ENCODE peak calls at places on chromosomes 12 and 14, in four cellular contexts. R is ascending aorta, I is fibroblast of lung, Q is esophagus squamous epithelium. A is an unnamed sample.

GRCh38 chr12:19044877-19045276 is 84.7 kb upstream of the PLEKHA5 start:
- DNase-seq in R (no peak), I (no peak), Q (no peak), A (no peak)

GRCh38 chr14:91889477-91890211 is 22.3 kb upstream of the TC2N start:
- DNase-seq in R (no peak), I (no peak), Q (no peak), A (no peak)

GRCh38 chr12:52660934-52661333 is 8.9 kb upstream of the KRT2 start:
- DNase-seq in R (no peak), I (no peak), Q (no peak), A (no peak)

GRCh38 chr14:41859336-41859735 is 252.7 kb downstream of the LRFN5 start:
- DNase-seq in R (no peak), I (peak), Q (no peak), A (no peak)

GRCh38 chr12:49647280-49647679 is 23.9 kb downstream of the PRPF40B start:
- DNase-seq in R (no peak), I (no peak), Q (no peak), A (no peak)

GRCh38 chr14:88611878-88612277 is 49.0 kb downstream of the ZC3H14 start:
- DNase-seq in R (no peak), I (no peak), Q (no peak), A (no peak)

GRCh38 chr12:6662906-6663742 is at the start of gene ING4:
- DNase-seq in R (peak), I (peak), Q (peak), A (peak)

GRCh38 chr12:131017477-131017991 is 63.8 kb downstream of the ADGRD1 start:
- DNase-seq in R (no peak), I (no peak), Q (no peak), A (no peak)

GRCh38 chr14:20782280-20782890 is 1.3 kb downstream of the RNASE6 start:
- DNase-seq in R (no peak), I (no peak), Q (no peak), A (peak)

GRCh38 chr14:50675597-50675996 is 7.5 kb upstream of the SAV1 start:
- DNase-seq in R (no peak), I (no peak), Q (no peak), A (no peak)

GRCh38 chr14:74140374-74140850 is 55.7 kb downstream of the LIN52 start:
- DNase-seq in R (no peak), I (peak), Q (no peak), A (no peak)

GRCh38 chr14:91303091-91303923 is 58.8 kb upstream of the GPR68 start:
- DNase-seq in R (no peak), I (peak), Q (no peak), A (no peak)

GRCh38 chr12:75850751-75851462 is 180.7 kb downstream of the PHLDA1 start:
- DNase-seq in R (no peak), I (peak), Q (no peak), A (no peak)

GRCh38 chr12:124422570-124423523 is 128.0 kb downstream of the RFLNA start:
- DNase-seq in R (peak), I (peak), Q (no peak), A (no peak)

GRCh38 chr14:23102801-23103200 is 2.0 kb downstream of the CIROP start:
- DNase-seq in R (no peak), I (no peak), Q (no peak), A (no peak)

GRCh38 chr12:23950011-23950774 is 723 bp upstream of the SOX5 start:
- DNase-seq in R (no peak), I (no peak), Q (no peak), A (no peak)

GRCh38 chr14:24098927-24099813 is 5.1 kb downstream of the PCK2 start:
- DNase-seq in R (no peak), I (no peak), Q (no peak), A (no peak)

GRCh38 chr12:85191-85666 is 18.7 kb downstream of the IQSEC3 start:
- DNase-seq in R (no peak), I (no peak), Q (no peak), A (no peak)

GRCh38 chr14:24162083-24162482 is 1.0 kb downstream of the IRF9 start:
- DNase-seq in R (no peak), I (no peak), Q (no peak), A (no peak)

GRCh38 chr14:77641207-77641533 is 24.7 kb upstream of the SPTLC2 start:
- DNase-seq in R (no peak), I (no peak), Q (no peak), A (no peak)

GRCh38 chr14:81801921-81802320 is 268.3 kb upstream of the SEL1L start:
- DNase-seq in R (no peak), I (no peak), Q (no peak), A (no peak)

GRCh38 chr14:52776816-52777215 is 14.6 kb downstream of the GNPNAT1 start:
- DNase-seq in R (no peak), I (no peak), Q (no peak), A (peak)

GRCh38 chr12:93572712-93573551 is 457 bp downstream of the SOCS2 start:
- DNase-seq in R (no peak), I (no peak), Q (no peak), A (no peak)

GRCh38 chr12:39372929-39373328 is 70.0 kb downstream of the KIF21A start:
- DNase-seq in R (no peak), I (no peak), Q (no peak), A (peak)

GRCh38 chr14:99320105-99320572 is 48.1 kb upstream of the BCL11B start:
- DNase-seq in R (no peak), I (peak), Q (no peak), A (peak)

GRCh38 chr14:61698216-61698980 is 3.1 kb downstream of the HIF1A start:
- DNase-seq in R (no peak), I (no peak), Q (no peak), A (no peak)

GRCh38 chr14:100165825-100166520 is 6.5 kb upstream of the DEGS2 start:
- DNase-seq in R (no peak), I (no peak), Q (no peak), A (no peak)

GRCh38 chr12:55757701-55758100 is 14.8 kb downstream of the GDF11 start:
- DNase-seq in R (no peak), I (no peak), Q (no peak), A (no peak)

GRCh38 chr12:92365836-92366235 is 220.2 kb upstream of the BTG1 start:
- DNase-seq in R (no peak), I (no peak), Q (no peak), A (no peak)

GRCh38 chr12:1056390-1056789 is 65.4 kb downstream of the ERC1 start:
- DNase-seq in R (no peak), I (no peak), Q (no peak), A (no peak)

GRCh38 chr12:63843613-63844390 is 698 bp upstream of the SRGAP1 start:
- DNase-seq in R (peak), I (peak), Q (peak), A (peak)

GRCh38 chr14:66944872-66945271 is 244.4 kb upstream of the GARIN2 start:
- DNase-seq in R (no peak), I (peak), Q (no peak), A (peak)

GRCh38 chr12:133217219-133217618 is 18.5 kb downstream of the ANHX start:
- DNase-seq in R (no peak), I (no peak), Q (no peak), A (no peak)

GRCh38 chr14:22391908-22392307 is 197.1 kb downstream of the DAD1 start:
- DNase-seq in R (no peak), I (peak), Q (no peak), A (no peak)

GRCh38 chr12:12156835-12157234 is 86.1 kb downstream of the BCL2L14 start:
- DNase-seq in R (no peak), I (no peak), Q (no peak), A (no peak)
- H3K27ac ChIP-seq in R (no peak), I (no peak), Q (no peak), A (no peak)

DNA sequence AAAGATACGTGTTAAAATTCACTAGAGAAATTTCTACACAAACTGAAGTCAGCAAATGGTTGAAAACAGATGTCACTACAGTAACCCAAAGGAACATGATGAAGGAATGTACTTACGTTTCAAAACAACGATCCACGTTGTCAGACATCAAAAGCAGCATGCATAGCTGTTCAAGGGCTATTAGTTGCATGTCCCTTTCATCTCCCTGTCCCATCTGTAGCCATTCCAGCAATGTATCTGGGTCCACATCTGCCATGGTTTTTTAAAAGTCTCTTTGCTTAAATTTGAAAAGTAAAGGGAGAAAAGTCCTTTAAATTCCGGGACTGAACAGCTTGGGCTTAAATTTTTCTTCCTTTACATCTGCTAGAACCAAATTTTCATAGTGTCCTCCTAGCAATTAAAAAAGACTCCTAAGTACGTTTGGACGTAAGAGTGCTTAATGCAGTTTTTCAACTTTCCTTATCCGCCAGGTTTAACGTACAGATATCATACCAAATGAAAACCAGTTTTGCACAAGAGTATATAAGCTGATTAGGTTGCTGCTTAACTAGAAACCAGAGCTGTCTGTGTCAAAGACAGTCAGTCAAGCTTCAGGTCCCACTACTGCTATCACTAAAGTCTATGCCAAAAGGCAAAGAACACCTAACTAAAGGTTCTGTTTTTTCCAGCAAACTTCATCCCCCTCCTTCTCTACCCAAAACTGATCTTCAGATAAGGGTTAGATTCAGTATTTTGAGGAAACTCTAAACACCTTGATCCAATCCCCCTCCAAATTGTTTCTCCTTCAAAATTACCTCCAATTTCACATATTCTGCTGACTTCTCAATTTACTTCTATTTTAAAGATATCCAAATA is 1.7 kb downstream of the HECTD1 start:
- DNase-seq in R (no peak), I (peak), Q (no peak), A (peak)
- H3K27ac ChIP-seq in R (peak), I (peak), Q (peak), A (peak)

DNA sequence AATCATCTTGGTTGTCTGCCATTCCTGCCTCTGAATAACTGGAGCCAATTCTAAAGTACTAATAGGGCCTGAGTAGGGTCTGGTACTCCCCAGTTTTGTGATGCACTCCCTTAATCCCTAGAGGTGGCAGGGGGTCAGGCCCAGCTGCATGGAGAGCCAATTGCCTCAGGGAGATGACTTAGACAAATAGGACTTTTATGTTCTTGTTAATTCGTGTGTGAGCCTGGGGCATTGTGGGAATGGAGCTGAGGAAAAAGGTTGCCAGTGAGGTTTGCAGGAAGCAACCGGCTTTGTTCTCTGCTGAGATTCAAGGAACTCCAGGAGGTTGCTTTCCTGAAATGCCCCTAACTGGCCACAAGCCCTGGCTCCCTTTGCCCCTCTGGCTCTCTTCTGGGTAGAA is 6.8 kb upstream of the DCD start:
- DNase-seq in R (no peak), I (no peak), Q (no peak), A (no peak)
- H3K27ac ChIP-seq in R (no peak), I (no peak), Q (no peak), A (no peak)

GRCh38 chr12:113056381-113056630 is 224 bp upstream of the DTX1 start:
- DNase-seq in R (no peak), I (no peak), Q (no peak), A (no peak)
- H3K27ac ChIP-seq in R (no peak), I (no peak), Q (no peak), A (peak)

GRCh38 chr12:116162071-116162470 is 115.4 kb downstream of the MED13L start:
- DNase-seq in R (no peak), I (no peak), Q (no peak), A (no peak)
- H3K27ac ChIP-seq in R (no peak), I (no peak), Q (no peak), A (no peak)

DNA sequence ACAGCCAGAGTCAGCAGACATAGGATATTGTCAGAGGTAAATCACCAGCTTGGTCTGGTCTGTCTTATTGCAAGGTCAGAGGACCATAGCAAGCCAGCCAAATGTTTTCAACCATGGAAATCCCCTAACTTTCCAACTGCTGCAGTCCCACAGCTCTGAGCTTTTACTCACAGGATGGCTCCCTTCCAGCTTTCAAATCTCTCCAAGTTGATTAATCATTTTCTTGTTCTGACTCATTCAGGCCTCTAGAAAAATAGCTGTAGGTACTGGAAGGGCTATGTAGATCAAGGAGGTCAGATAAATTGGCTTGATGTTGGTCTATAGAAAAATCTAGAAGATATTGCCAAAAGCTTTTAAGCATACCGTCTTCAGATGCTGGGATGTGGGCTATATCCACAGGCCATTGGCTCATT is 413.1 kb downstream of the RAD51B start:
- DNase-seq in R (no peak), I (peak), Q (no peak), A (no peak)
- H3K27ac ChIP-seq in R (peak), I (peak), Q (peak), A (no peak)

DNA sequence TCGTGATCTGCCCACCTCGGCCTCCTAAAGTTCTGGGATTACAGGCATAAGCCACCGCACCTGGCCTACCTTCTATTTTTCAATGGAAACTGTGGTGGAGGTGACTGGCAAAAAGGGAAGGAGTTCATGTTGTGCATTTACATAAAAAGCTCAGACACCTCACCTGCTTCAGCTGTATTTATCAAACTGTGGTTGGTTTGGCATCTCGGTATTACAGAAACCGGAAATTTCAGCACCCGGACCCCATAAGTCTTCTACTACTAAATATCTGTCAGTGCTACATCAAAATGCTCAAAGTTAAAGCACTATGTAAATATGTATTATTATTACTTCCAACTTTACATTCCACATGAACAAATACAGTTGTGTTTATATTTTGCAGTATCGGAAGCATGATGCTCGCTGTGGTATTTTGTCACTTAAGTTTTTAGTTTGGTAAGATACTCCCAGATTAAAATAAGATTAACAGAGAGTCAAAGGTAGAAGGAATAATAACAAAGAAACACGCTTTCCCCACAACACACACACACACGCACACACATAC is 95.4 kb downstream of the ITPR2 start:
- DNase-seq in R (no peak), I (no peak), Q (no peak), A (no peak)
- H3K27ac ChIP-seq in R (no peak), I (no peak), Q (peak), A (no peak)